ENCODE peak calls at places on chromosomes 16 and 17, in six cellular contexts. M is K562, R is GM12878, J is HepG2, W is H1, I is SK-N-SH. D is an unnamed sample.

GRCh38 chr16:19871721-19872120 is 12.9 kb downstream of the GPRC5B start:
- DNase-seq in M (no peak), R (no peak), J (no peak), W (no peak), I (no peak), D (no peak)

GRCh38 chr16:73735954-73736353 is 560.7 kb upstream of the PSMD7 start:
- DNase-seq in M (no peak), R (no peak), J (no peak), W (no peak), I (no peak), D (no peak)

GRCh38 chr17:2749784-2750181 is 331 bp upstream of the CCDC92B start:
- DNase-seq in M (peak; percentile 74), R (peak; percentile 4), J (peak; percentile 43), W (peak; percentile 96), I (peak; percentile 92), D (peak; percentile 38)

GRCh38 chr17:5705081-5705875 is 121.0 kb upstream of the NLRP1 start:
- DNase-seq in M (peak; percentile 20), R (no peak), J (no peak), W (peak; percentile 80), I (peak; percentile 36), D (no peak)

GRCh38 chr17:5557485-5557884 is 26.8 kb downstream of the NLRP1 start:
- DNase-seq in M (no peak), R (no peak), J (no peak), W (no peak), I (no peak), D (no peak)

GRCh38 chr16:67393111-67393789 is at the start of gene TPPP3:
- DNase-seq in M (peak; percentile 94), R (no peak), J (peak; percentile 77), W (peak; percentile 87), I (peak; percentile 98), D (no peak)

GRCh38 chr17:83155128-83156081 is 76.0 kb downstream of the METRNL start:
- DNase-seq in M (no peak), R (no peak), J (no peak), W (no peak), I (peak; percentile 70), D (no peak)

GRCh38 chr17:40430272-40431230 is 12.7 kb upstream of the IGFBP4 start:
- DNase-seq in M (no peak), R (no peak), J (no peak), W (no peak), I (no peak), D (no peak)

GRCh38 chr17:71260366-71260765 is 860.5 kb upstream of the SOX9 start:
- DNase-seq in M (no peak), R (no peak), J (no peak), W (no peak), I (no peak), D (no peak)

GRCh38 chr17:17834974-17835373 is 1.8 kb downstream of the SREBF1 start:
- DNase-seq in M (no peak), R (no peak), J (no peak), W (no peak), I (no peak), D (no peak)

GRCh38 chr16:15539197-15539596 is 103.8 kb downstream of the MARF1 start:
- DNase-seq in M (peak; percentile 89), R (no peak), J (peak; percentile 49), W (peak; percentile 85), I (no peak), D (peak; percentile 43)

GRCh38 chr16:1394367-1394951 is 20.0 kb downstream of the UNKL start:
- DNase-seq in M (no peak), R (no peak), J (no peak), W (no peak), I (no peak), D (no peak)

GRCh38 chr17:10119203-10120112 is 78.9 kb downstream of the GAS7 start:
- DNase-seq in M (no peak), R (peak; percentile 37), J (no peak), W (no peak), I (no peak), D (peak; percentile 90)

GRCh38 chr17:82450357-82451106 is at the start of gene CYBC1:
- DNase-seq in M (peak; percentile 95), R (peak; percentile 63), J (peak; percentile 84), W (peak; percentile 95), I (peak; percentile 99), D (peak; percentile 80)

GRCh38 chr16:15690296-15690695 is 40.3 kb downstream of the NDE1 start:
- DNase-seq in M (no peak), R (no peak), J (no peak), W (no peak), I (no peak), D (no peak)

GRCh38 chr16:47060596-47060995 is 83.1 kb downstream of the NETO2 start:
- DNase-seq in M (no peak), R (no peak), J (no peak), W (no peak), I (no peak), D (no peak)

DNA sequence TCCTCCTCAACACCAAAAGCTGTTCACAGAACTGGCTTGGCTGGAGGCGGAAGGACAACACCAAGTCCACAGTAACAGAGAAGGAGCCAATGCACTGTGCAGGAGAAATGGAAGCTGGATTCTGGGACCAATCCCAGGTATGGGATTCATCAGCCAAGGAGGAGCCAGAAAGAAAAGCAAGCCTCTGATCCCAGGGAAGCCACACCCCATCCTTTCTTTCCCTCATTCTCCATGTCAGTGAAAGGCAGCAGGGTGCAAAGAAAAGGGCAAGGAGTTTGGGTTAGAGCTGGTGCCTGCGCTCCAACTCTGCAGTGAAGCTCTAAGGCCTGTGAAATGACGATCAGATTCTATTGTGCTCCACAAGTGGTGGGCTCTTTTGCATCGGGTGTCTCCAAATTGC is 11.0 kb downstream of the DCAKD start:
- DNase-seq in M (no peak), R (no peak), J (no peak), W (peak; percentile 55), I (no peak), D (no peak)
- TF ChIP-seq JUND in M (no peak), R (no peak), J (no peak), W (no peak), I (no peak), D (no peak)

GRCh38 chr17:55750750-55751641 is at the start of gene PCTP:
- DNase-seq in M (peak; percentile 96), R (peak; percentile 36), J (peak; percentile 87), W (peak; percentile 96), I (peak; percentile 98), D (peak; percentile 86)

GRCh38 chr17:55749985-55750384 is 866 bp upstream of the PCTP start:
- DNase-seq in M (no peak), R (no peak), J (no peak), W (no peak), I (no peak), D (no peak)

GRCh38 chr17:55756689-55757088 is 5.8 kb downstream of the PCTP start:
- DNase-seq in M (no peak), R (no peak), J (no peak), W (no peak), I (no peak), D (no peak)

GRCh38 chr17:55747209-55747608 is 3.6 kb upstream of the PCTP start:
- DNase-seq in M (no peak), R (no peak), J (no peak), W (no peak), I (no peak), D (no peak)

DNA sequence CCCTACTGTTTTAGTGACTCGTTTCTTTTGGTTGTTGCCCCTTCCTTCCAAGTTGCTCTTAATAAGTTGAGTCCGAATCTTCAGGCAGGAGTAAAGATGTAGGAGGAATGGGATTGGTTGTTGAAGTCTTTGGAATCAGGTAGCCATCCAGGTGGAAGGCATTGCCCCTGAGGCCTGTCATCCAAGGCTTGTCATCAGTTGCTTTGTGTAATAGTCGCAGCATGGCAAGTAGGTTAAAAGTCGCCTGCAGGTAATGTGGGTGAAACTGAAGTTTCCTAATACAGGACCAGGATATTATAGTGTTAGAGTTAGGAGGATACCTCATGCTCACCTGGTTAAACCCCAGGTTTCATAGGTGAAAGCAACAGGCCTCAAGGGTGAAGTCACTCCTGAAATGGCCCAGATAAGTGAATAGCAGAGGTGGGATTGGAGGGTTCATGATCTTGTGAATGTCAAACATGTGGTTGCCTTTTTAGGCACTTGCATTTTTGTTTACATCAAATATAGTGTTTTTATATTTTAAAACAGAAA is 934 bp downstream of the PCTP start:
- DNase-seq in M (no peak), R (no peak), J (no peak), W (no peak), I (no peak), D (no peak)
- H3K9ac ChIP-seq in M (peak overlapping the region; percentile 77), R (no peak overlapping the region), J (peak overlapping the region; percentile 74), W (no peak overlapping the region), I (peak overlapping the region; percentile 81), D (peak overlapping the region; percentile 65)

GRCh38 chr17:33017366-33017765 is 25.7 kb downstream of the SPACA3 start:
- DNase-seq in M (no peak), R (no peak), J (no peak), W (no peak), I (no peak), D (no peak)

GRCh38 chr17:33015716-33016346 is 24.2 kb downstream of the SPACA3 start:
- DNase-seq in M (no peak), R (no peak), J (no peak), W (peak; percentile 26), I (no peak), D (no peak)

GRCh38 chr17:33019161-33019560 is 27.5 kb downstream of the SPACA3 start:
- DNase-seq in M (no peak), R (no peak), J (no peak), W (no peak), I (no peak), D (no peak)

GRCh38 chr17:33014751-33015150 is 23.1 kb downstream of the SPACA3 start:
- DNase-seq in M (no peak), R (no peak), J (peak; percentile 15), W (peak; percentile 22), I (peak; percentile 77), D (no peak)

GRCh38 chr17:33016920-33017319 is 25.3 kb downstream of the SPACA3 start:
- DNase-seq in M (no peak), R (no peak), J (no peak), W (peak; percentile 27), I (no peak), D (no peak)
- TF ChIP-seq SIN3A in M (no peak), R (no peak), J (no peak), W (no peak), I (no peak), D (no peak)

DNA sequence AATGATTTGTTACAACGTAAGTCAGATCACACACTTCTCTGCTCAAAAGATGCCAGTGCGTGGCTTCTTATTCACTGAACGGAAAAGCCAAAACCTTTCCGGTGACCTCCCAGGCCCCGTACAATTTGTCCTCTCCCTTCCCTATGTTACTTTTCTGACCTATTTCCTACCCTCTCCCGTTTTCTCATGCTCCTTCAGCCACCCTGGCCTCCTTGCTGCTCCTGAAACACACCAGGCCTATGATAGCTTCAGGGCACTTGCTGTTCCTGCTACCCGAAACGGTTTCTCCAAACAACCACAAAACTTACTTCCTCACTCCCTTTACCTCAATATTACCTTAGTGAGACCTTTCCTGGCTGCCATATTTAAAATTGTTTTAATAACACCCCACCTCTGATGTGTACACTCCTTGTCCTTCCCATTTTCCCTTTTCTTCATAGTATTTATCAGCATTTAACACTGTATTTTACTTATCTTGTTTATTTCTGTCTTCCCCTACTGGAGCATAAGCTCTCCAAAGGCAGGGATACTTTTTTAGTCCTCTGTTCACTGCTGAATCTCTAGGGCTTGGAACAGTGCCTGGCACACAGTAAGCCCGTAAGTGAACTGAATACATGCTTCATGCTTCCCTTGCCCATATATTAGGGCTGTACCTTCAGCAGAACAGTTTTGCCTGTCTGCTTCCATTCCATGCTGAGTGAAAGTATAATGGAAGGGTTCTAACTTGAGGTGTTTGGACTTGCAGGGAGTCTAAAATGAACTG is 10.9 kb upstream of the ARL2BP start:
- DNase-seq in M (no peak), R (no peak), J (no peak), W (no peak), I (no peak), D (no peak)
- TF ChIP-seq JUND in M (no peak), R (no peak), J (no peak), W (no peak), I (no peak), D (no peak)